ENCODE peak calls at places on chromosomes 12 and 14, in nine cellular contexts. D is fibroblast of lung, X is adrenal gland, L is left ventricle myocardium inferior, B is DND-41, T is endothelial cell of umbilical vein, I is HCT116, K is endodermal cell, S is mammary epithelial cell. H is an unnamed sample.

GRCh38 chr12:31835276-31835882 is 106.6 kb upstream of the AMN1 start:
- DNase-seq in D (no peak), X (no peak), L (no peak), B (no peak), T (peak), I (no peak), K (no peak), S (no peak), H (no peak)

GRCh38 chr12:71546322-71546861 is 106.8 kb downstream of the LGR5 start:
- DNase-seq in D (no peak), X (no peak), L (no peak), B (no peak), T (no peak), I (no peak), K (no peak), S (no peak), H (no peak)

GRCh38 chr12:104443008-104443407 is 13.7 kb upstream of the CHST11 start:
- DNase-seq in D (no peak), X (no peak), L (no peak), B (no peak), T (no peak), I (no peak), K (no peak), S (no peak), H (no peak)

GRCh38 chr12:42589465-42590323 is at the start of gene PRICKLE1:
- DNase-seq in D (peak), X (peak), L (peak), B (no peak), T (peak), I (no peak), K (peak), S (peak), H (peak)

GRCh38 chr14:32698831-32699230 is 239.8 kb upstream of the NPAS3 start:
- DNase-seq in D (peak), X (no peak), L (no peak), B (no peak), T (no peak), I (no peak), K (no peak), S (peak), H (no peak)

GRCh38 chr12:45468751-45469615 is 253.1 kb downstream of the ANO6 start:
- DNase-seq in D (no peak), X (no peak), L (no peak), B (no peak), T (no peak), I (no peak), K (no peak), S (no peak), H (no peak)

GRCh38 chr12:25245491-25245890 is 5.2 kb downstream of the KRAS start:
- DNase-seq in D (no peak), X (no peak), L (no peak), B (no peak), T (no peak), I (no peak), K (no peak), S (no peak), H (no peak)

GRCh38 chr14:31837056-31837455 is 240.0 kb upstream of the ARHGAP5 start:
- DNase-seq in D (no peak), X (no peak), L (no peak), B (no peak), T (no peak), I (no peak), K (no peak), S (no peak), H (no peak)

GRCh38 chr12:53413485-53414215 is 10.0 kb upstream of the AMHR2 start:
- DNase-seq in D (no peak), X (no peak), L (no peak), B (no peak), T (no peak), I (no peak), K (no peak), S (no peak), H (no peak)

GRCh38 chr12:31393004-31393550 is 67.1 kb upstream of the SINHCAF start:
- DNase-seq in D (no peak), X (no peak), L (no peak), B (no peak), T (no peak), I (no peak), K (peak), S (no peak), H (no peak)

GRCh38 chr12:102430661-102431060 is 49.7 kb downstream of the IGF1 start:
- DNase-seq in D (peak), X (no peak), L (no peak), B (no peak), T (no peak), I (no peak), K (no peak), S (no peak), H (no peak)

GRCh38 chr12:97568336-97569180 is 106.0 kb downstream of the RMST start:
- DNase-seq in D (peak), X (no peak), L (no peak), B (no peak), T (no peak), I (no peak), K (no peak), S (peak), H (no peak)

GRCh38 chr14:102717211-102717610 is 60.0 kb upstream of the TRAF3 start:
- DNase-seq in D (peak), X (no peak), L (no peak), B (peak), T (no peak), I (no peak), K (no peak), S (no peak), H (no peak)

GRCh38 chr14:77058785-77059184 is 30.3 kb upstream of the IRF2BPL start:
- DNase-seq in D (no peak), X (no peak), L (no peak), B (no peak), T (no peak), I (no peak), K (no peak), S (no peak), H (no peak)
- H3K27ac ChIP-seq in D (no peak), X (no peak), L (no peak), B (no peak), T (peak), I (peak), K (peak), S (no peak), H (no peak)

GRCh38 chr12:29738416-29738815 is 45.3 kb downstream of the TMTC1 start:
- DNase-seq in D (no peak), X (no peak), L (no peak), B (no peak), T (no peak), I (no peak), K (no peak), S (no peak), H (no peak)
- TF ChIP-seq CTCF in D (no peak), X (no peak), L (no peak), B (no peak), T (no peak), I (no peak), K (no peak), S (no peak), H (no peak)

DNA sequence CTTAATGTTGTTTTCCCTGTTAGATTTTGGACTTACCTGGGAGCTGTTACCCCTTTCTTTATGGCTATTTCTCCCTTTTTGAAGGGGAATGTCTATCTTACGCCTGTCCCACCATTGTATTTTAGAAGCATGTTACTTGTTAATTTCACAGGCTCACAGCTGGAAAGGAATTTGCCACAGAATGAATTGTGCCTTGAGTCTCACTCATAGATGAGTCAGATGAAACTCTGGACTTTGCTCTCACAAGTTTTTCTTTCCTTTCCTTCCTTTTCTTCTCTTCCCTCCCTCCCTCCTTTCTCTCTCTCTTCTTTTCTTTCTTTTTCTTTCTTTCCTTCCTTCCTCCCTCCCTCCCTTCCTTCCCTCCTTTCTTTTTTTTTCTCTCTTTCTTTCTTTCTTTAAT is 9.3 kb upstream of the ATF7IP start:
- DNase-seq in D (no peak), X (no peak), L (no peak), B (no peak), T (no peak), I (no peak), K (no peak), S (peak), H (no peak)
- H3K4me3 ChIP-seq in D (no peak), X (no peak), L (no peak), B (no peak), T (no peak), I (no peak), K (no peak), S (no peak), H (no peak)

DNA sequence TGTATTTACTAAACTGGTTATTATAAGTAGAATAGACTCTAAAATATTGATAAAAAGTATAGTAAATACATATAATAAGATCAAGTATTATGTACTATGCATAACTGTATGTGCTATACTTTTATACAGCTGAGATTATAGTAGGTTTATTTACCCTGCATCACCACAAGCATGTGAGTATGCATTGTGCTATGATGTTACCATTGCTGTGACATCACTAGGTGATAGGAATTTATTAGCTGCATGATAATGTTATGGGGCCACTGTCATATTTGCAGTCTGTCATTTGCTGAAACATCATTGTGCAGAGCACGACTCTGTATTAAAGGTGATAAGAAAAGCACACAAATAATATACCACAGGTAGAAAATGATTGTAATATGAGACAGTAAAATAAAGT is 385.6 kb downstream of the ZFP36L1 start:
- DNase-seq in D (no peak), X (no peak), L (no peak), B (no peak), T (no peak), I (no peak), K (no peak), S (no peak), H (no peak)
- H3K27ac ChIP-seq in D (no peak), X (no peak), L (no peak), B (no peak), T (no peak), I (peak), K (no peak), S (no peak), H (no peak)

GRCh38 chr12:34292736-34293625 is 270.7 kb downstream of the ALG10 start:
- DNase-seq in D (no peak), X (peak), L (peak), B (no peak), T (no peak), I (no peak), K (no peak), S (no peak), H (no peak)
- TF ChIP-seq CTCF in D (no peak), X (no peak), L (no peak), B (no peak), T (no peak), I (peak), K (no peak), S (no peak), H (no peak)

DNA sequence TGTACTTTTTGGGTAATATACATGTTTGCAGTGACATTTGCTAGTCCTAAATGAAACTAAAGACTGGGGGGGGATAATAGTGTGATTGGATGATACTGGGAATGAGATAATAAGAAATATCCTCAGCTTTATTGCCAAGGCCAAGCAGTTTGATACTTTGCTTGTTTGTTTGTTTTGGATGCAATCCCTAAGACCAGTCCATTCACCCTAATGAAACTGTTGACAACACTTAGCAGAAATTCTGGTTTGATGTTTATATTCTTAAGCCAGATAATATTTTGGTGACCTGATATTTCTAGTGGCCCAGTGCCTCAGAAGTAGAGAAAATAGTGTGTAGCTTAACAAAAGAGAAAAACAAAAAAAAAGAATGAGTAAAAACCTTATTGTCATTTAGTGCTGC is 1.8 kb downstream of the PHC1 start:
- DNase-seq in D (no peak), X (no peak), L (no peak), B (no peak), T (no peak), I (no peak), K (no peak), S (no peak), H (no peak)
- H3K4me3 ChIP-seq in D (peak), X (no peak), L (peak), B (peak), T (no peak), I (no peak), K (peak), S (no peak), H (no peak)

DNA sequence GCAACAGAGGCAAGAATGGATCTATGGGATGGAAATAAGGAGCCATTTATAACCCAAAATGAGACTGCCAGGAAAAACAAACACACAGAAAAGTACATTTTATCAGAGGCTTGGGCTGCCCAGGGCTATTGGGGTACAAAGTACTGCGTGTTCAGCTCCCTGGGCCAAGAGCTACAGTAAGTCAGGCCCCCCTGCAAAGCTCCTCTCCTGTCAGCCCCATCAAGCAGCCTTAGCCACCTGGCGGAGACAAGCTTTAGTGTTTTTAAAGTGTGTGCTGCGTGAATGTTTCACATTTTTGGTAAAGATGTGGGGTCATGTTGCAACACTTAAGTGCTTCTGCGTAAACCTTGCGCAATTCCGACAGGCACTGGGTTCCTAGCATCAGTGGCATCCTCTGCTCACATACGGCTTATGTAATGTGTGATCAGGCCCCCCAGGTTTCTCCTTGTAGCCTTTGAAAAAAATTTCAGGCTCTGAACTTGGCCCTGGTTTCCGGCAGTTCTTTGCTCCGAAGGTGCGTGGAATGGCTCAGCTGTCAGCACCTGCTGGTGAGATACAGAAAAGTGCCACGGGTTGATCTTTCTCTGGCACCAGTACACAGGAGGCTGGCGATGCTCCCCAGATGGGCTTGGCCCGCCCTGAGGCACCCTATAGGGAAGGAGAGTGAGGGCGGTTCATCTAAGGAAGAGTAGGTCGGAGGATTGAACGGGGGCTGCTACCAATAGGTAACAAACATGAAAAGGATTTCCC is 198.7 kb upstream of the EEA1 start:
- DNase-seq in D (peak), X (peak), L (peak), B (no peak), T (no peak), I (no peak), K (peak), S (peak), H (peak)
- H3K27ac ChIP-seq in D (no peak), X (peak), L (peak), B (no peak), T (no peak), I (no peak), K (no peak), S (no peak), H (no peak)

H was measured in brain microvascular endothelial cell.